ENCODE peak calls at places on chromosome 18, in five cellular contexts. O is adipocyte; X is CD8-positive, alpha-beta memory T cell; L is GM23248; K is brain microvascular endothelial cell. I is an unnamed sample.

GRCh38 chr18:3246636-3247242 is 862 bp upstream of the MYL12A start:
- DNase-seq in X (peak; percentile 3), K (no peak), O (no peak), L (peak; percentile 61), I (no peak)

GRCh38 chr18:25875574-25875973 is 214.8 kb downstream of the SS18 start:
- DNase-seq in X (no peak), O (no peak), K (no peak), L (no peak), I (no peak)

GRCh38 chr18:48580782-48581181 is 42.0 kb downstream of the CTIF start:
- DNase-seq in O (no peak), K (no peak), L (peak; percentile 83), X (no peak), I (peak; percentile 34)

GRCh38 chr18:79855147-79855910 is 57.6 kb downstream of the KCNG2 start:
- DNase-seq in K (no peak), L (no peak), X (no peak), O (no peak), I (no peak)

GRCh38 chr18:59659486-59660187 is 37.6 kb downstream of the CCBE1 start:
- DNase-seq in L (peak; percentile 74), O (no peak), K (peak; percentile 39), X (no peak), I (no peak)

GRCh38 chr18:59873616-59874015 is 26.2 kb upstream of the PMAIP1 start:
- DNase-seq in O (no peak), L (peak; percentile 17), K (no peak), X (no peak), I (no peak)

GRCh38 chr18:40531061-40531460 is 1424.0 kb upstream of the PIK3C3 start:
- DNase-seq in X (no peak), K (peak; percentile 9), L (no peak), O (peak; percentile 21), I (no peak)

GRCh38 chr18:79353238-79353637 is 42.5 kb upstream of the NFATC1 start:
- DNase-seq in O (no peak), L (no peak), X (no peak), K (peak; percentile 27), I (no peak)

GRCh38 chr18:78871631-78872030 is 108.0 kb upstream of the SALL3 start:
- DNase-seq in X (no peak), K (no peak), O (no peak), L (no peak), I (peak; percentile 44)

DNA sequence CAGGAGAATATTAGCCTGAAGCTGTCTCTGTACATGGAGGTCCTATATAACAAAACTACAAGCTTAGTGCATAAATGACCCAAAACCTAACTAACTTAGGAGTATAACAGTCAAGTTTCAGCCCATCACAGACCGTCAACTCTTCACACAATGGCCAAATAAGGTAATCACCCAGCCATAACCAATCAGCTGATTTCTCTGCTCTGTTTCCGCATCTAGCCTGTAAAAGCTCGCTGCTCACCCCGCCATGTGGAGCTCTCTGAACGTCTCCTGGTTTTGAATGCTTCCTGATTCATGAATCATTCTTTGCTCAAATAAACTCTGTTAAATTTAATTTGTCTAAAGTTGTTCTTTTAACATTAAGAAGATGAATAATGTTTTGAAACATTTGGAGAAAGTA is 593.6 kb downstream of the TMX3 start:
- DNase-seq in X (no peak), O (no peak), K (no peak), L (no peak), I (no peak)
- H3K4me3 ChIP-seq in X (no peak overlapping the region), O (no peak overlapping the region), K (no peak overlapping the region), L (no peak overlapping the region), I (no peak overlapping the region)

GRCh38 chr18:76446746-76447267 is 48.2 kb downstream of the ZNF516 start:
- DNase-seq in X (no peak), L (peak; percentile 40), K (no peak), O (peak; percentile 36), I (no peak)
- H3K4me3 ChIP-seq in X (no peak overlapping the region), L (peak overlapping the region; percentile 44), K (no peak overlapping the region), O (peak overlapping the region; percentile 6), I (peak overlapping the region; percentile 25)

DNA sequence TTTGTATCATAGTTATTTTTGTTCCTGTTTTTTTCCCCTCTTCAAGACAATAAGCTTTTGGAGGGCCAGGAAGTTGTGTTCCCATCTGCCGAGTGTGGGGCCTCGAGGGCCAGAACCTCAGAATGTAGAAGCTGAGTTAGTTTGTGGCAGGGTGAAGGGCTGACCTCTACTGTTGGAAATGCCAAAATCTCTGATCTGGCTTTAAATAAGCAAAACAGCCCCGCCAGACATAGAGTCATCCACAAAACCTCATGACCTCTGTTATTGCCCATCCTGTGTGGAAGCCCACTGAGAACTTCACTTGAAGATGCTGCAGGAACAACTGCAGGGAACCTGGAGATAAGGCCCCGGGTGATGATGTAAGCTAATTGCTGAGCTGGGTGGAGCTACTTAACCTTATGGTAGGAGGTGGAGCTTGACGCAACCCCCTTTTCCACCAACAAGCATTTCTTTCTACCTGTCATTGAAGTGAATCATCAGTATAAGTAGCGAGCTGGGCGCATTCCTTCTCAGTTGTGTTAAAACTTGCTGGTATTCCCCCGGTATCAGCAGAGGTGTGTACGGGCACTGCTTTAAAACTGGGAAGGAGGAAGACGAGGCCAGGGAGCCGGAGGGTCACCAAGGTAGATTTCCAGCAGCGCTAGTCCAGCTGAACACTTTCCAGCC is 177.2 kb downstream of the NEDD4L start:
- DNase-seq in L (peak; percentile 27), O (peak; percentile 67), X (no peak), K (peak; percentile 92), I (peak; percentile 25)
- H3K4me3 ChIP-seq in L (no peak overlapping the region), O (no peak overlapping the region), X (no peak overlapping the region), K (peak overlapping the region; percentile 66), I (no peak overlapping the region)

DNA sequence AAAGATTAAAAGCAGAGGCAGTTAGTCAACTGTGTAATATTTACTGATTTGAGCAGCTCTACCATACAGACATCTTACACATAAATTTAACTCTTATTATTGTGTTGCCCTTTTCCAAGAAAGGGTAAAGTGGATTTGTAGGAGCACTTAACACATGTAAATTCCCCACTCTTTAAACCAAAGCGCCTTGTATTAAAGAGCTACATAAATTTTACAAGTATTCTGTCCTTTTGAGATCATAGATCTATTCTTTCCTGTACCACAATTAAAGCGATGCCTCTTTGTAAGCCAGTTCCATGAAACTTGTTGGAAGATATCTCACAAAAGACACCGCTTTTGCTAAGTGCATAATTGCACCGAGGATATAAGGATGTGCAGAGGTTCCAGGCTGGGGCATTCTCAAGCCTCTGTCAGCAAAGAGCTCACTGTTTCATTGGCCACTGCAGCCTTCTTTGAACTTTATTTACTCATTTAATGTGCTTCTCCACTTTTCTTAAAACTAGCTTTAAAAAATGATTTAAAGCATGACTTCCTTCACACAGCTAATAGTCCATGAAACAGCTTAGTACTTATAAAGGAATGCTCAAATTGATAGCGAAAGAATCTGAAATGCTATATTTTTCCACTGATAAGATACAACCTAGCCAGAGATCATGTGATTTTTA is 520.0 kb upstream of the TCF4 start:
- DNase-seq in L (no peak), X (no peak), O (no peak), K (no peak), I (no peak)
- H3K4me3 ChIP-seq in L (no peak overlapping the region), X (no peak overlapping the region), O (peak overlapping the region; percentile 74), K (no peak overlapping the region), I (no peak overlapping the region)

DNA sequence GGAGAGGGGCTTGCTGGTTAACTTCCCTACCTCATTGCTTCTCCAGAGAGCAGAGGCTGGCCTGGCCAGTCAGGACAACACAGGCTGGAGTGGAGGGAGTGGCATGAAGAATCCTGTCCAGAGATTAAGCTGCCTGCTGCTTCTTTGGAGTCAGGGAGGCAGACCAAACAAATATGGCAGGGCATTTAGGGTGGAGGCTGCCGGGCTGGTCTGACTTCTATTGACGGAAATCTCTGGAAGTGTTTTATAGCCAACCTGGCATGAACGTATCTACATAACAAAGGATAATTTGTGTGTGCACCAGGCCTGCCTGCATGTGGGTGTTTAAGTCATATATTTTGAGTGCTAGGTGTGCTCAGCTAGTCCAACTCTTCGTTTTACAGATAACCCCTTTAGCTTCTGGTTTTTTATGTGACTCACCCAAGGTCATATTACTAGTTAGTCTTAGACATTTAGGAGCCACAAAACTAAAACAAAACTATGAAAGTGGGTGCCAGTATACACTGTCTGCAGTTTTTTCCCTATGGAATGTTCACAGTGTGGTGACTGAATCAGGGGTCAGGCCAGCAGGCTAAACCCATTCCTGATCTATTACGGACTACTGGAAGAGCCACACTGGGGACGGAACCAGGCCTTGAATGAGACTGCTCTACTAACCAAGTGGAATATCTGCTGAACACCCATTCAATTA is 5.5 kb downstream of the NPC1 start:
- DNase-seq in K (peak; percentile 69), X (no peak), O (peak; percentile 35), L (peak; percentile 89), I (peak; percentile 71)
- H3K4me3 ChIP-seq in K (no peak overlapping the region), X (no peak overlapping the region), O (peak overlapping the region; percentile 33), L (peak overlapping the region; percentile 23), I (no peak overlapping the region)

GRCh38 chr18:49812321-49813070 is 837 bp downstream of the ACAA2 start:
- DNase-seq in L (peak; percentile 44), O (peak; percentile 50), K (no peak), X (no peak), I (peak; percentile 16)

GRCh38 chr18:49813071-49813320 is 337 bp downstream of the ACAA2 start:
- DNase-seq in X (no peak), K (peak; percentile 16), L (peak; percentile 70), O (peak; percentile 69), I (peak; percentile 34)

GRCh38 chr18:49814147-49814499 is 790 bp upstream of the ACAA2 start:
- DNase-seq in O (peak; percentile 84), K (peak; percentile 49), X (no peak), L (peak; percentile 85), I (peak; percentile 58)

GRCh38 chr18:49813321-49814146 is at the start of gene ACAA2:
- DNase-seq in O (peak; percentile 94), X (peak; percentile 76), L (peak; percentile 95), K (peak; percentile 66), I (peak; percentile 89)

DNA sequence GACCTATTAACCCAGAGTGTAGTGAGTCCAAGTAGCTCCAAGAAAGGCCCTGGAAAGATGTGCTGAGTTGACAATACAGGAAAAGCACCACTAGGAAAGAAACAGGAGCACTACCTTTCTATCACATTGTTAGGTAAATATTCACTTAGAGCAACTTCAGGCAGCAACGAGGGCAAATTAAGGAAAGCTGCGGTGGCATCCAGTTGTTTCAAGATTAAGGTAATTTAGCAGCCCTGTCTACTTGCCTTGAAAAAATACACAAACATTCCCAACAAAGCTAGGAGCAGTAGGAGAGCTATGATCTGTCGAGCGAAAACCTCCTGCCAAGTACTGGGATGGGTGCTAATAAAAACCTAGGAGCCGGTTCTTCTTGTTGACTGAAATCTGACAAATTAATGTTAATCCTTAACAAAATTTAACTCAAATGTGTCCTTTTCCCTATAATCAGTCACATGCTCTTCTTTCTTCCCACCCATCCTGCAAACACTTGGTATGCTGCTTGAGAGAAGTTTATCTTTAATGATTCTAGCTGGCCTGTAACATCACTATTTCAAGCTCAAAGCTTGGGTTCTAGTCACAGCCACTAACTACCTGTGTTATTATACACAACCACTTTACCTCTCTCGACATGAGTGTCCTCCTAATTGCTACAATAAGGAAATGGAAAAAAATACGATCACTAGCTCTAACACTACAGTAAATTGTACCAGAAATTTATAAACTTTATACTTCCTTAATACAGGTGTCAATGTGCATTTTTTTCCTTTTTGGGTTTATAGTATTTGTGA is 2.0 kb downstream of the ACAA2 start:
- DNase-seq in X (no peak), O (no peak), K (no peak), L (peak; percentile 15), I (no peak)
- H3K4me3 ChIP-seq in X (no peak overlapping the region), O (peak overlapping the region; percentile 84), K (no peak overlapping the region), L (peak overlapping the region; percentile 94), I (no peak overlapping the region)

GRCh38 chr18:32349728-32350395 is 120.8 kb downstream of the GAREM1 start:
- DNase-seq in X (no peak), K (peak; percentile 96), O (peak; percentile 97), L (peak; percentile 94), I (peak; percentile 91)
- H3K4me3 ChIP-seq in X (no peak overlapping the region), K (peak overlapping the region; percentile 29), O (peak overlapping the region; percentile 61), L (peak overlapping the region; percentile 63), I (peak overlapping the region; percentile 34)

I was measured in AG10803.